ENCODE peak calls at places on chromosomes 7 and 10, in four cellular contexts. P is uterus, J is small intestine, O is Caki2. C is an unnamed sample.

GRCh38 chr10:29828440-29828894 is 193.7 kb upstream of the SVIL start:
- DNase-seq in P (peak; percentile 64), J (no peak), O (no peak), C (no peak)

GRCh38 chr7:78770422-78771410 is 682.8 kb downstream of the MAGI2 start:
- DNase-seq in P (no peak), J (no peak), O (no peak), C (no peak)

GRCh38 chr7:131689662-131690234 is 133.3 kb upstream of the PODXL start:
- DNase-seq in P (no peak), J (no peak), O (no peak), C (no peak)

GRCh38 chr10:94299417-94299816 is 63.3 kb downstream of the NOC3L start:
- DNase-seq in P (no peak), J (no peak), O (peak; percentile 42), C (peak; percentile 84)

GRCh38 chr10:2871673-2872219 is 195.6 kb upstream of the PFKP start:
- DNase-seq in P (no peak), J (no peak), O (no peak), C (no peak)

GRCh38 chr10:37222046-37222445 is 96.6 kb downstream of the ANKRD30A start:
- DNase-seq in P (no peak), J (no peak), O (no peak), C (no peak)

GRCh38 chr10:131654471-131655087 is 246.2 kb upstream of the PPP2R2D start:
- DNase-seq in P (no peak), J (no peak), O (no peak), C (no peak)

GRCh38 chr7:27160546-27161213 is 4.2 kb upstream of the HOXA7 start:
- DNase-seq in P (peak; percentile 90), J (peak; percentile 49), O (peak; percentile 84), C (peak; percentile 76)

GRCh38 chr10:129094233-129094632 is 372.8 kb upstream of the MGMT start:
- DNase-seq in P (no peak), J (no peak), O (no peak), C (no peak)

GRCh38 chr10:132118366-132118765 is 52.6 kb downstream of the JAKMIP3 start:
- DNase-seq in P (no peak), J (no peak), O (no peak), C (no peak)

GRCh38 chr7:25624001-25624400 is 395.7 kb upstream of the NPVF start:
- DNase-seq in P (no peak), J (no peak), O (peak; percentile 21), C (peak; percentile 31)

GRCh38 chr7:46781901-46782439 is 799.9 kb downstream of the TNS3 start:
- DNase-seq in P (no peak), J (no peak), O (no peak), C (peak; percentile 44)

GRCh38 chr7:29297194-29297890 is 102.8 kb downstream of the CHN2 start:
- DNase-seq in P (no peak), J (no peak), O (no peak), C (no peak)

GRCh38 chr7:140475747-140476333 is 3.5 kb downstream of the MKRN1 start:
- DNase-seq in P (peak; percentile 40), J (peak; percentile 76), O (peak; percentile 35), C (peak; percentile 52)

GRCh38 chr7:96675548-96675947 is 34.1 kb downstream of the SEM1 start:
- DNase-seq in P (no peak), J (no peak), O (no peak), C (no peak)

GRCh38 chr7:85821926-85822325 is 635.1 kb upstream of the SEMA3D start:
- DNase-seq in P (no peak), J (no peak), O (no peak), C (no peak)

GRCh38 chr10:131751827-131752775 is 148.7 kb upstream of the PPP2R2D start:
- DNase-seq in P (no peak), J (no peak), O (no peak), C (no peak)